ENCODE peak calls at places on chromosomes 1 and 21, in seven cellular contexts. Y is psoas muscle; K is Peyer's patch; L is transverse colon; V is sigmoid colon; H is GM23248; J is CD8-positive, alpha-beta T cell. Q is an unnamed sample. For H3K4me1, the result is how much of the 10 kb centered on the place peaks cover.

GRCh38 chr1:171267391-171267790 is 19.1 kb downstream of the FMO1 start:
- DNase-seq in J (no peak), L (no peak), Y (no peak), K (no peak), H (peak), V (no peak), Q (no peak)

GRCh38 chr1:54112969-54113368 is 39.8 kb downstream of the CDCP2 start:
- DNase-seq in V (no peak), H (no peak), Y (no peak), J (no peak), L (no peak), K (no peak), Q (no peak)

GRCh38 chr1:197799271-197799670 is 24.0 kb upstream of the DENND1B start:
- DNase-seq in J (no peak), K (no peak), Y (no peak), L (no peak), H (peak), V (no peak), Q (no peak)

GRCh38 chr1:21266119-21266774 is 24.0 kb downstream of the ECE1 start:
- DNase-seq in H (no peak), Y (peak), K (no peak), J (no peak), V (no peak), L (no peak), Q (peak)

GRCh38 chr1:221039616-221040015 is 160.4 kb downstream of the HLX start:
- DNase-seq in K (no peak), H (peak), Y (no peak), V (no peak), J (no peak), L (no peak), Q (no peak)

GRCh38 chr1:197614916-197615692 is 160.2 kb downstream of the DENND1B start:
- DNase-seq in Y (no peak), H (peak), L (peak), J (no peak), V (no peak), K (no peak), Q (no peak)

GRCh38 chr1:205382561-205382960 is 25.8 kb upstream of the KLHDC8A start:
- DNase-seq in Y (no peak), V (no peak), H (no peak), K (no peak), L (no peak), J (no peak), Q (no peak)

GRCh38 chr1:22139817-22140216 is 3.1 kb downstream of the WNT4 start:
- DNase-seq in H (no peak), Y (no peak), L (no peak), J (no peak), V (no peak), K (no peak), Q (no peak)

GRCh38 chr1:110746644-110747259 is 72.0 kb upstream of the KCNA3 start:
- DNase-seq in J (peak), V (no peak), L (peak), Y (no peak), H (peak), K (no peak), Q (peak)

GRCh38 chr21:36388835-36389234 is 3.6 kb downstream of the CHAF1B start:
- DNase-seq in L (no peak), K (no peak), J (no peak), Y (no peak), H (peak), V (no peak), Q (no peak)

GRCh38 chr1:172682812-172683211 is 23.9 kb downstream of the FASLG start:
- DNase-seq in V (no peak), Y (no peak), K (no peak), H (no peak), L (no peak), J (no peak), Q (no peak)

GRCh38 chr1:232894436-232894835 is 56.0 kb upstream of the NTPCR start:
- DNase-seq in V (no peak), L (no peak), Y (no peak), H (no peak), K (no peak), J (no peak), Q (no peak)

GRCh38 chr1:116503535-116504307 is 67.1 kb downstream of the CD58 start:
- DNase-seq in L (no peak), J (no peak), Y (no peak), K (no peak), V (no peak), H (no peak), Q (no peak)

GRCh38 chr1:16464917-16465625 is 24.5 kb downstream of the NECAP2 start:
- DNase-seq in K (no peak), H (no peak), Y (peak), L (no peak), V (no peak), J (no peak), Q (no peak)

GRCh38 chr1:53060580-53060979 is 1.4 kb upstream of the PODN start:
- DNase-seq in L (no peak), K (no peak), J (no peak), Y (no peak), H (peak), V (peak), Q (no peak)

GRCh38 chr1:39854738-39855137 is 28.6 kb downstream of the TRIT1 start:
- DNase-seq in H (no peak), L (no peak), K (no peak), V (no peak), J (no peak), Y (no peak), Q (no peak)

GRCh38 chr1:147389532-147390184 is 147.2 kb downstream of the CHD1L start:
- DNase-seq in K (no peak), V (no peak), J (no peak), Y (peak), H (peak), L (no peak), Q (peak)

GRCh38 chr1:76408303-76408702 is 333.8 kb downstream of the ST6GALNAC3 start:
- DNase-seq in V (no peak), Y (no peak), J (no peak), H (no peak), L (no peak), K (no peak), Q (no peak)

GRCh38 chr1:151158751-151159251 is 2.4 kb downstream of the TNFAIP8L2 start:
- DNase-seq in Y (no peak), J (no peak), V (no peak), H (no peak), L (no peak), K (no peak), Q (no peak)

GRCh38 chr1:151059342-151060240 is at the start of gene CDC42SE1:
- DNase-seq in L (peak), J (peak), H (peak), Y (peak), V (peak), K (peak), Q (peak)

GRCh38 chr21:44297525-44298290 is 2.1 kb upstream of the PFKL start:
- DNase-seq in J (peak), Y (peak), H (peak), L (peak), K (peak), V (peak), Q (peak)

GRCh38 chr1:99544328-99544727 is 101.6 kb upstream of the PALMD start:
- DNase-seq in L (no peak), K (no peak), H (peak), Y (no peak), J (no peak), V (no peak), Q (no peak)

GRCh38 chr1:55284856-55285255 is 69.7 kb upstream of the USP24 start:
- DNase-seq in Y (no peak), J (no peak), V (peak), L (no peak), K (no peak), H (peak), Q (no peak)

GRCh38 chr1:65762081-65762862 is 30.4 kb upstream of the PDE4B start:
- DNase-seq in J (no peak), L (no peak), H (peak), V (no peak), Y (no peak), K (no peak), Q (no peak)

GRCh38 chr1:64578270-64578973 is 108.5 kb downstream of the CACHD1 start:
- DNase-seq in V (no peak), Y (no peak), H (no peak), L (no peak), J (no peak), K (no peak), Q (no peak)

GRCh38 chr1:39255212-39255611 is 50.7 kb downstream of the MACF1 start:
- DNase-seq in V (no peak), K (no peak), Y (no peak), H (peak), J (no peak), L (no peak), Q (no peak)

GRCh38 chr1:198373376-198373775 is 167.1 kb downstream of the ATP6V1G3 start:
- DNase-seq in V (no peak), L (no peak), Y (no peak), K (no peak), J (no peak), H (peak), Q (no peak)

GRCh38 chr1:94755675-94756074 is 64.5 kb upstream of the SLC44A3 start:
- DNase-seq in H (peak), K (no peak), J (no peak), V (peak), L (no peak), Y (no peak), Q (no peak)

GRCh38 chr1:35499652-35500176 is 57.5 kb downstream of the KIAA0319L start:
- DNase-seq in L (no peak), J (peak), Y (no peak), K (no peak), V (no peak), H (no peak), Q (no peak)

GRCh38 chr21:34357889-34358288 is 5.9 kb upstream of the KCNE2 start:
- DNase-seq in V (no peak), K (no peak), L (no peak), Y (no peak), J (no peak), H (no peak), Q (no peak)

GRCh38 chr1:234206651-234207284 is 166.5 kb upstream of the COA6 start:
- DNase-seq in V (no peak), K (no peak), H (peak), L (no peak), J (no peak), Y (peak), Q (no peak)

GRCh38 chr1:155128469-155128754 is 736 bp downstream of the EFNA1 start:
- DNase-seq in J (no peak), Y (no peak), V (no peak), L (no peak), H (no peak), K (no peak), Q (no peak)

GRCh38 chr21:14825405-14826032 is 239.3 kb downstream of the NRIP1 start:
- DNase-seq in V (no peak), H (no peak), L (no peak), Y (no peak), J (no peak), K (no peak), Q (no peak)

GRCh38 chr1:61043010-61043820 is 39.1 kb upstream of the NFIA start:
- DNase-seq in K (peak), H (peak), L (peak), J (peak), V (peak), Y (peak), Q (peak)

GRCh38 chr21:33011462-33011861 is 14.3 kb upstream of the OLIG2 start:
- DNase-seq in J (no peak), L (no peak), H (peak), V (no peak), Y (no peak), K (no peak), Q (no peak)

GRCh38 chr1:161285519-161285918 is 24.2 kb downstream of the MPZ start:
- DNase-seq in Y (no peak), H (no peak), J (no peak), K (no peak), V (no peak), L (no peak), Q (no peak)

GRCh38 chr1:56576880-56577858 is 2.2 kb downstream of the PLPP3 start:
- DNase-seq in H (peak), L (no peak), Y (no peak), J (no peak), V (no peak), K (no peak), Q (peak)

GRCh38 chr1:41239988-41240610 is 2.0 kb downstream of the SCMH1 start:
- DNase-seq in H (peak), V (no peak), J (no peak), K (no peak), Y (no peak), L (no peak), Q (no peak)

GRCh38 chr1:203202431-203203245 is 16.1 kb upstream of the CHI3L1 start:
- DNase-seq in H (peak), J (no peak), K (no peak), L (peak), Y (peak), V (peak), Q (peak)

GRCh38 chr1:243542726-243543415 is 287.0 kb downstream of the SDCCAG8 start:
- DNase-seq in V (no peak), K (no peak), J (no peak), L (no peak), Y (no peak), H (no peak), Q (no peak)

GRCh38 chr1:216074196-216074595 is 349.1 kb downstream of the USH2A start:
- DNase-seq in L (no peak), J (no peak), V (no peak), K (no peak), Y (no peak), H (no peak), Q (no peak)
- H3K4me3 ChIP-seq in L (no peak), J (no peak), V (no peak), K (no peak), Y (no peak), H (no peak), Q (no peak)

DNA sequence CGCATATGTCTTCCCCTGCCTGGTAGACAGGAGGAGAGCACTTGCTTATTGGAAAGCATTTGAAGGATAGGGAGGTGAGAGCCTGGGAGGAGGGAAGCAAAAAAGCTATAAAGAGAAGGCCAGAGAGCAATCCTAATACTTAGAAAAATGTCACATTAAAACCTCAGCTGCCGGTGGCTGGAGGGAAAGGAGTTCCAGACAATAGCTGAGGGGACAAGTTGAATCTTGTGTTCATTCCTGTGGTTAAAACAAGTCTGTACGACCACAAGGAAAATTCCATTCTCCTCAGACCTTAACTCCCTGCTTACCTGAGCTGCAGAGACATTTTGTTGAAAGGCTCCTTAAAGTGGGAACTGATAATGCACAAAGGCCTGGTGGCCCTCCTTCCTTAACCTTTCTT is 218.8 kb upstream of the CAMK1G start:
- DNase-seq in Y (no peak), K (no peak), H (no peak), L (no peak), J (no peak), V (no peak), Q (no peak)
- H3K4me1 ChIP-seq in Y (under half), K (under half), H (under half), L (under half), J (under half), V (under half), Q (under half)

DNA sequence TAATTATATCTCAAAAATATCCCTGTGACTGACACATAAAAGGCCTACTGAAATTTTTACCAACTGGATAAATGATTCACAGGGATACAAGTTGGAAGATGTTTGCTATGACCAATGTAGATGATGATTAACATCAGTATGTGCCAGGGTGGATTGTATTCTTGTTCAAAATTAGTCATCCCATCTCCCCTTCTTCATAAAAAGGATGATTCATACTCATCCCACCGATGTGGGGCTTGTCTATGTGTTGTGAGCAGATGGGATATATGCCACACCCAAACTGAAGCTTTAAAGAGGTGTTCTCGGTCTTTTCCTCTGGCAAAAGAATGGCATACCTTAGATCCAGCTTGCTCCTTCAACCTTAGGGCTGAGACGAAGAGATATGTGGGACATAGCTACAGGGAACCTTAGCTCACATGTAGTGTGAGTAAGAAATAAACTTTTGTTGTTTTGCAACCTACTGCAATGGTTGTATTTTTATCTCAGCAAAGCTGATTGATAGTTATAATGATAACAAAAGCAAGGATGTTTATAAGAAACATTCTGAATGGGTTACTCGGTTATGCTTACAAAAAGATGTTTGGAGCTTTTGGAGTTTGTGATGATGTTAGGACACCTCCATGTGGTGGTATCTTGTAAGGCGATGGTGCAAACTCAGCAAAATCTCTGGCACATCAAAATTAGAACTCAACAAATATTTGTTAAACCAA is 29.4 kb downstream of the SPATA17 start:
- DNase-seq in J (no peak), L (no peak), H (peak), V (no peak), Y (no peak), K (no peak), Q (no peak)
- H3K4me3 ChIP-seq in J (no peak), L (no peak), H (peak), V (no peak), Y (no peak), K (no peak), Q (no peak)

GRCh38 chr1:3139871-3140837 is 71.2 kb downstream of the PRDM16 start:
- DNase-seq in K (no peak), V (no peak), J (no peak), H (peak), Y (no peak), L (no peak), Q (no peak)
- H3K4me1 ChIP-seq in K (under half), V (under half), J (under half), H (under half), Y (under half), L (under half), Q (under half)

Q was measured in mucosa of descending colon.